ENCODE peak calls at places on chromosomes 16 and 17, in ten cellular contexts. One of them, this sample, is unnamed.

GRCh38 chr17:9356488-9356911 is 219.1 kb downstream of the STX8 start:
- DNase-seq in astrocyte of the hippocampus: no peak
- DNase-seq in stimulated activated CD8-positive, alpha-beta memory T cell treated with anti-CD3 and anti-CD28 coated beads, Interleukin-12 subunit alpha, Interleukin-12 subunit beta, amount 100 ng/mL, for 1 hour: no peak
- DNase-seq in cardiac fibroblast: no peak
- DNase-seq in AG04450: no peak
- DNase-seq in astrocyte: no peak
- DNase-seq in anterior cingulate cortex: peak
- DNase-seq in HTR-8/SVneo: no peak
- DNase-seq in NCI-H748 treated with DMSO at 0.1 percent for 48 hours: no peak
- DNase-seq in activated gamma-delta T cell treated with anti-CD3 and anti-CD28 coated beads, Interleukin-2, amount 50 U/mL, for 16 hours: no peak
- DNase-seq in this sample: no peak

GRCh38 chr16:7185689-7186088 is 147.0 kb upstream of the RBFOX1 start:
- DNase-seq in astrocyte of the hippocampus: no peak
- DNase-seq in stimulated activated CD8-positive, alpha-beta memory T cell treated with anti-CD3 and anti-CD28 coated beads, Interleukin-12 subunit alpha, Interleukin-12 subunit beta, amount 100 ng/mL, for 1 hour: no peak
- DNase-seq in cardiac fibroblast: peak
- DNase-seq in AG04450: no peak
- DNase-seq in astrocyte: no peak
- DNase-seq in anterior cingulate cortex: no peak
- DNase-seq in HTR-8/SVneo: no peak
- DNase-seq in NCI-H748 treated with DMSO at 0.1 percent for 48 hours: no peak
- DNase-seq in activated gamma-delta T cell treated with anti-CD3 and anti-CD28 coated beads, Interleukin-2, amount 50 U/mL, for 16 hours: no peak
- DNase-seq in this sample: peak

GRCh38 chr16:78778724-78779004 is 679.2 kb downstream of the WWOX start:
- DNase-seq in astrocyte of the hippocampus: no peak
- DNase-seq in stimulated activated CD8-positive, alpha-beta memory T cell treated with anti-CD3 and anti-CD28 coated beads, Interleukin-12 subunit alpha, Interleukin-12 subunit beta, amount 100 ng/mL, for 1 hour: no peak
- DNase-seq in cardiac fibroblast: no peak
- DNase-seq in AG04450: no peak
- DNase-seq in astrocyte: no peak
- DNase-seq in anterior cingulate cortex: no peak
- DNase-seq in HTR-8/SVneo: no peak
- DNase-seq in NCI-H748 treated with DMSO at 0.1 percent for 48 hours: no peak
- DNase-seq in activated gamma-delta T cell treated with anti-CD3 and anti-CD28 coated beads, Interleukin-2, amount 50 U/mL, for 16 hours: no peak
- DNase-seq in this sample: no peak

GRCh38 chr17:75065562-75066151 is 18.6 kb downstream of the KCTD2 start:
- DNase-seq in astrocyte of the hippocampus: no peak
- DNase-seq in stimulated activated CD8-positive, alpha-beta memory T cell treated with anti-CD3 and anti-CD28 coated beads, Interleukin-12 subunit alpha, Interleukin-12 subunit beta, amount 100 ng/mL, for 1 hour: no peak
- DNase-seq in cardiac fibroblast: peak
- DNase-seq in AG04450: no peak
- DNase-seq in astrocyte: no peak
- DNase-seq in anterior cingulate cortex: no peak
- DNase-seq in HTR-8/SVneo: no peak
- DNase-seq in NCI-H748 treated with DMSO at 0.1 percent for 48 hours: no peak
- DNase-seq in activated gamma-delta T cell treated with anti-CD3 and anti-CD28 coated beads, Interleukin-2, amount 50 U/mL, for 16 hours: no peak
- DNase-seq in this sample: no peak

GRCh38 chr17:6642592-6642991 is 1.7 kb downstream of the TXNDC17 start:
- DNase-seq in astrocyte of the hippocampus: no peak
- DNase-seq in stimulated activated CD8-positive, alpha-beta memory T cell treated with anti-CD3 and anti-CD28 coated beads, Interleukin-12 subunit alpha, Interleukin-12 subunit beta, amount 100 ng/mL, for 1 hour: no peak
- DNase-seq in cardiac fibroblast: no peak
- DNase-seq in AG04450: no peak
- DNase-seq in astrocyte: no peak
- DNase-seq in anterior cingulate cortex: no peak
- DNase-seq in HTR-8/SVneo: no peak
- DNase-seq in NCI-H748 treated with DMSO at 0.1 percent for 48 hours: no peak
- DNase-seq in activated gamma-delta T cell treated with anti-CD3 and anti-CD28 coated beads, Interleukin-2, amount 50 U/mL, for 16 hours: no peak
- DNase-seq in this sample: no peak

GRCh38 chr17:28972437-28972836 is 21.1 kb upstream of the PHF12 start:
- DNase-seq in astrocyte of the hippocampus: peak
- DNase-seq in stimulated activated CD8-positive, alpha-beta memory T cell treated with anti-CD3 and anti-CD28 coated beads, Interleukin-12 subunit alpha, Interleukin-12 subunit beta, amount 100 ng/mL, for 1 hour: no peak
- DNase-seq in cardiac fibroblast: no peak
- DNase-seq in AG04450: no peak
- DNase-seq in astrocyte: no peak
- DNase-seq in anterior cingulate cortex: no peak
- DNase-seq in HTR-8/SVneo: no peak
- DNase-seq in NCI-H748 treated with DMSO at 0.1 percent for 48 hours: no peak
- DNase-seq in activated gamma-delta T cell treated with anti-CD3 and anti-CD28 coated beads, Interleukin-2, amount 50 U/mL, for 16 hours: no peak
- DNase-seq in this sample: no peak

GRCh38 chr16:85641305-85641704 is 28.2 kb downstream of the GSE1 start:
- DNase-seq in astrocyte of the hippocampus: no peak
- DNase-seq in stimulated activated CD8-positive, alpha-beta memory T cell treated with anti-CD3 and anti-CD28 coated beads, Interleukin-12 subunit alpha, Interleukin-12 subunit beta, amount 100 ng/mL, for 1 hour: no peak
- DNase-seq in cardiac fibroblast: no peak
- DNase-seq in AG04450: no peak
- DNase-seq in astrocyte: no peak
- DNase-seq in anterior cingulate cortex: no peak
- DNase-seq in HTR-8/SVneo: no peak
- DNase-seq in NCI-H748 treated with DMSO at 0.1 percent for 48 hours: no peak
- DNase-seq in activated gamma-delta T cell treated with anti-CD3 and anti-CD28 coated beads, Interleukin-2, amount 50 U/mL, for 16 hours: no peak
- DNase-seq in this sample: no peak

GRCh38 chr17:56206351-56206750 is 53.1 kb downstream of the ANKFN1 start:
- DNase-seq in astrocyte of the hippocampus: no peak
- DNase-seq in stimulated activated CD8-positive, alpha-beta memory T cell treated with anti-CD3 and anti-CD28 coated beads, Interleukin-12 subunit alpha, Interleukin-12 subunit beta, amount 100 ng/mL, for 1 hour: no peak
- DNase-seq in cardiac fibroblast: no peak
- DNase-seq in AG04450: no peak
- DNase-seq in astrocyte: no peak
- DNase-seq in anterior cingulate cortex: no peak
- DNase-seq in HTR-8/SVneo: no peak
- DNase-seq in NCI-H748 treated with DMSO at 0.1 percent for 48 hours: no peak
- DNase-seq in activated gamma-delta T cell treated with anti-CD3 and anti-CD28 coated beads, Interleukin-2, amount 50 U/mL, for 16 hours: no peak
- DNase-seq in this sample: no peak

GRCh38 chr17:76467809-76468633 is 618 bp downstream of the AANAT start:
- DNase-seq in astrocyte of the hippocampus: no peak
- DNase-seq in stimulated activated CD8-positive, alpha-beta memory T cell treated with anti-CD3 and anti-CD28 coated beads, Interleukin-12 subunit alpha, Interleukin-12 subunit beta, amount 100 ng/mL, for 1 hour: no peak
- DNase-seq in cardiac fibroblast: no peak
- DNase-seq in AG04450: no peak
- DNase-seq in astrocyte: no peak
- DNase-seq in anterior cingulate cortex: no peak
- DNase-seq in HTR-8/SVneo: no peak
- DNase-seq in NCI-H748 treated with DMSO at 0.1 percent for 48 hours: no peak
- DNase-seq in activated gamma-delta T cell treated with anti-CD3 and anti-CD28 coated beads, Interleukin-2, amount 50 U/mL, for 16 hours: no peak
- DNase-seq in this sample: no peak

GRCh38 chr16:77225182-77225581 is 26.0 kb downstream of the SYCE1L start:
- DNase-seq in astrocyte of the hippocampus: no peak
- DNase-seq in stimulated activated CD8-positive, alpha-beta memory T cell treated with anti-CD3 and anti-CD28 coated beads, Interleukin-12 subunit alpha, Interleukin-12 subunit beta, amount 100 ng/mL, for 1 hour: no peak
- DNase-seq in cardiac fibroblast: no peak
- DNase-seq in AG04450: no peak
- DNase-seq in astrocyte: no peak
- DNase-seq in anterior cingulate cortex: no peak
- DNase-seq in HTR-8/SVneo: no peak
- DNase-seq in NCI-H748 treated with DMSO at 0.1 percent for 48 hours: no peak
- DNase-seq in activated gamma-delta T cell treated with anti-CD3 and anti-CD28 coated beads, Interleukin-2, amount 50 U/mL, for 16 hours: no peak
- DNase-seq in this sample: no peak

GRCh38 chr17:8151120-8151640 is 1.0 kb downstream of the PER1 start:
- DNase-seq in astrocyte of the hippocampus: peak
- DNase-seq in stimulated activated CD8-positive, alpha-beta memory T cell treated with anti-CD3 and anti-CD28 coated beads, Interleukin-12 subunit alpha, Interleukin-12 subunit beta, amount 100 ng/mL, for 1 hour: peak
- DNase-seq in cardiac fibroblast: peak
- DNase-seq in AG04450: peak
- DNase-seq in astrocyte: peak
- DNase-seq in anterior cingulate cortex: peak
- DNase-seq in HTR-8/SVneo: peak
- DNase-seq in NCI-H748 treated with DMSO at 0.1 percent for 48 hours: peak
- DNase-seq in activated gamma-delta T cell treated with anti-CD3 and anti-CD28 coated beads, Interleukin-2, amount 50 U/mL, for 16 hours: peak
- DNase-seq in this sample: peak

GRCh38 chr16:57994778-57995177 is 5.7 kb downstream of the ZNF319 start:
- DNase-seq in astrocyte of the hippocampus: peak
- DNase-seq in stimulated activated CD8-positive, alpha-beta memory T cell treated with anti-CD3 and anti-CD28 coated beads, Interleukin-12 subunit alpha, Interleukin-12 subunit beta, amount 100 ng/mL, for 1 hour: no peak
- DNase-seq in cardiac fibroblast: peak
- DNase-seq in AG04450: no peak
- DNase-seq in astrocyte: no peak
- DNase-seq in anterior cingulate cortex: no peak
- DNase-seq in HTR-8/SVneo: no peak
- DNase-seq in NCI-H748 treated with DMSO at 0.1 percent for 48 hours: no peak
- DNase-seq in activated gamma-delta T cell treated with anti-CD3 and anti-CD28 coated beads, Interleukin-2, amount 50 U/mL, for 16 hours: no peak
- DNase-seq in this sample: peak

This sample was measured in Daoy.